ENCODE peak calls at places on chromosomes 16 and 17, in nine cellular contexts. W is HS-27A, C is C1 segment of cervical spinal cord, J is B cell, S is KBM-7, H is hippocampal formation, Z is A172, A is sciatic nerve, G is iPS-NIHi11. B is an unnamed sample.

GRCh38 chr17:79282294-79282693 is 207.7 kb downstream of the ENGASE start:
- DNase-seq in G (no peak), H (no peak), Z (no peak), W (no peak), A (no peak), S (no peak), C (no peak), J (no peak), B (no peak)

GRCh38 chr17:8223356-8224063 is 13.1 kb upstream of the AURKB start:
- DNase-seq in S (peak; percentile 85), C (peak; percentile 86), G (no peak), A (peak; percentile 84), H (peak; percentile 67), W (no peak), Z (no peak), J (peak; percentile 67), B (peak; percentile 77)

GRCh38 chr16:49516382-49517036 is 142.9 kb downstream of the C16orf78 start:
- DNase-seq in J (no peak), W (no peak), G (no peak), S (no peak), H (no peak), A (no peak), C (no peak), Z (no peak), B (no peak)

GRCh38 chr16:82061861-82062525 is 26.9 kb downstream of the HSD17B2 start:
- DNase-seq in G (peak; percentile 58), C (no peak), H (no peak), A (no peak), Z (peak; percentile 49), W (no peak), J (no peak), S (peak; percentile 31), B (peak; percentile 44)

GRCh38 chr17:45322168-45322567 is 5.3 kb upstream of the MAP3K14 start:
- DNase-seq in H (no peak), S (no peak), G (no peak), Z (no peak), W (no peak), A (no peak), C (no peak), J (no peak), B (no peak)

GRCh38 chr17:44065668-44066203 is 735 bp downstream of the LSM12 start:
- DNase-seq in J (no peak), H (no peak), W (no peak), C (no peak), A (no peak), S (peak; percentile 48), Z (no peak), G (no peak), B (no peak)

GRCh38 chr17:78974635-78975591 is 4.8 kb downstream of the LGALS3BP start:
- DNase-seq in H (no peak), J (no peak), S (peak; percentile 25), G (peak; percentile 66), A (no peak), Z (peak; percentile 46), W (no peak), C (no peak), B (peak; percentile 77)

GRCh38 chr16:57131351-57131970 is 39.1 kb downstream of the CPNE2 start:
- DNase-seq in Z (no peak), W (no peak), H (peak; percentile 91), A (no peak), S (no peak), G (no peak), J (no peak), C (peak; percentile 86), B (no peak)

GRCh38 chr17:30278032-30278431 is 13.7 kb downstream of the BLMH start:
- DNase-seq in A (no peak), C (no peak), G (no peak), H (no peak), J (no peak), W (no peak), S (peak; percentile 54), Z (peak; percentile 21), B (peak; percentile 45)

GRCh38 chr17:82023447-82024241 is 539 bp downstream of the LRRC45 start:
- DNase-seq in G (peak; percentile 45), J (no peak), C (no peak), W (no peak), S (peak; percentile 52), Z (no peak), A (no peak), H (no peak), B (peak; percentile 43)

GRCh38 chr17:55320594-55321506 is 56.1 kb downstream of the HLF start:
- DNase-seq in J (no peak), G (no peak), W (no peak), S (no peak), H (no peak), C (peak; percentile 35), Z (peak; percentile 7), A (no peak), B (no peak)

GRCh38 chr17:78562734-78563133 is 14.5 kb downstream of the DNAH17 start:
- DNase-seq in G (no peak), Z (no peak), A (no peak), C (no peak), S (no peak), J (no peak), H (no peak), W (no peak), B (no peak)